ENCODE peak calls at places on chromosomes 13 and 19, in four cellular contexts. D, G, A and K are unnamed samples.

GRCh38 chr13:101590479-101590878 is 138.0 kb downstream of the ITGBL1 start:
- DNase-seq in G (no peak), A (no peak), D (no peak), K (no peak)

GRCh38 chr13:106348032-106348431 is 187.4 kb downstream of the EFNB2 start:
- DNase-seq in D (peak), G (peak), A (peak), K (peak)

GRCh38 chr19:6720369-6721112 is at the start of gene C3:
- DNase-seq in G (no peak), D (peak), A (peak), K (peak)

GRCh38 chr19:49324801-49325491 is at the start of gene SLC6A16:
- DNase-seq in D (no peak), A (no peak), G (no peak), K (no peak)

GRCh38 chr19:33429891-33430673 is 56.6 kb downstream of the CEBPG start:
- DNase-seq in D (no peak), A (no peak), G (no peak), K (no peak)

GRCh38 chr19:4267101-4267900 is 11.8 kb upstream of the SHD start:
- DNase-seq in D (peak), A (peak), G (peak), K (peak)

GRCh38 chr13:23399254-23399796 is 34.2 kb downstream of the SACS start:
- DNase-seq in G (no peak), A (no peak), D (no peak), K (no peak)

GRCh38 chr13:79869326-79869725 is 388.4 kb downstream of the NDFIP2 start:
- DNase-seq in D (no peak), A (no peak), G (peak), K (peak)

GRCh38 chr19:15248648-15249559 is 16.7 kb upstream of the EPHX3 start:
- DNase-seq in G (peak), A (peak), D (peak), K (peak)

GRCh38 chr13:40637644-40638043 is 28.8 kb downstream of the FOXO1 start:
- DNase-seq in A (no peak), G (no peak), D (no peak), K (peak)

GRCh38 chr13:79447741-79448140 is 33.2 kb upstream of the NDFIP2 start:
- DNase-seq in D (no peak), A (no peak), G (no peak), K (no peak)

GRCh38 chr19:55350620-55351315 is 3.8 kb downstream of the COX6B2 start:
- DNase-seq in D (no peak), G (no peak), A (no peak), K (no peak)

GRCh38 chr13:27997904-27998522 is 9.5 kb upstream of the URAD start:
- DNase-seq in A (peak), D (peak), G (peak), K (peak)

GRCh38 chr19:49347835-49348234 is 12.6 kb downstream of the CD37 start:
- DNase-seq in A (peak), D (peak), G (peak), K (peak)

DNA sequence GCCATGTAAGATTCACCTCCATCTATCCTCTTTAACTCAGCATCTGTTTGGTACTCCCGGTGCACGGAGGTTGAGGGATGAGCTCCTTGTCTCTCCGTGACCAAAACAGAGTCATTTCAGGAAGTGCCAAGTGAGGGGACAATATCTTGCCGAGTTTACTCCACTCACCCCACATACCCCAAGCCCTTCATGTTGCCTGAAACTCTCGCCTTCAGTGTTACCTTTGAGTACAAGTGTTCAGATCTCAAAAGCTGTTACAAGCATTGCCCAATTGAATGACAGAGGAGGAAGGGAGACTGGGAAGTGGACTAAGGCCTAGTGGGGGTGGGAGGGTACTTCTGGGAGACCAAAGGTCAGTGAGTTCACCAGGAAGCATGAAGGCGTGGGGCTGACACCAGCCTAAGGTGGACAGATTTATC is 6.0 kb upstream of the SIGLEC12 start:
- DNase-seq in D (no peak), A (no peak), G (no peak), K (no peak)
- TF ChIP-seq CTCF in D (no peak), A (no peak), G (no peak), K (no peak)

DNA sequence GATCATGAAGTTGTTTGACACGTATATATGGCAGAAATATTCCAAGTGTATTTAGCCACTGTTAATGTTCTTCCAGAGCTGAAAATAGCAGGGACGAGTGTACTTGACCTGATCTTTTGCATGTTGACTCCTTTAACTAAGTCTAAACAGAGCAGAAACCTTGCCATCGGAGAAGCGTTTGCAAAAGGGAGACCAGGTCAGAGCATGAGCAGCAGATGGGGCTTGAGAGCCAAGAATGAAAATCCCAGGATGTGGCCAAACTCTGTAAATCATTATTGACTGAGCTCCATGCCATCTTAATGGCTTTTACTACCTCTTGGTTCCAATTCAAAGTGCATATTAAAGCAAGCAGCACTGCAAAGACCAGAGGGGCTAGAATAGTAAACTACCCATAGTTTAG is 55.5 kb downstream of the FAM216B start:
- DNase-seq in G (peak), A (peak), D (peak), K (peak)
- TF ChIP-seq CTCF in G (peak), A (peak), D (peak), K (peak)

GRCh38 chr13:112905086-112905485 is 63.9 kb upstream of the MCF2L start:
- DNase-seq in G (no peak), D (no peak), A (no peak), K (no peak)
- TF ChIP-seq CTCF in G (no peak), D (no peak), A (no peak), K (no peak)

GRCh38 chr13:20713751-20714150 is 10.3 kb downstream of the IL17D start:
- DNase-seq in D (peak), G (peak), A (no peak), K (no peak)

GRCh38 chr13:20709369-20709768 is 5.9 kb downstream of the IL17D start:
- DNase-seq in G (no peak), A (no peak), D (no peak), K (no peak)

GRCh38 chr13:20709782-20710181 is 6.3 kb downstream of the IL17D start:
- DNase-seq in G (no peak), D (no peak), A (no peak), K (no peak)

GRCh38 chr13:20713014-20713376 is 9.5 kb downstream of the IL17D start:
- DNase-seq in D (peak), A (no peak), G (peak), K (no peak)

GRCh38 chr13:20711301-20712044 is 8.0 kb downstream of the IL17D start:
- DNase-seq in A (no peak), G (no peak), D (peak), K (no peak)
- TF ChIP-seq CTCF in A (peak), G (peak), D (no peak), K (peak)

GRCh38 chr19:45873219-45873772 is 9.2 kb downstream of the FOXA3 start:
- DNase-seq in D (no peak), A (no peak), G (no peak), K (no peak)
- TF ChIP-seq CTCF in D (no peak), A (no peak), G (no peak), K (no peak)

DNA sequence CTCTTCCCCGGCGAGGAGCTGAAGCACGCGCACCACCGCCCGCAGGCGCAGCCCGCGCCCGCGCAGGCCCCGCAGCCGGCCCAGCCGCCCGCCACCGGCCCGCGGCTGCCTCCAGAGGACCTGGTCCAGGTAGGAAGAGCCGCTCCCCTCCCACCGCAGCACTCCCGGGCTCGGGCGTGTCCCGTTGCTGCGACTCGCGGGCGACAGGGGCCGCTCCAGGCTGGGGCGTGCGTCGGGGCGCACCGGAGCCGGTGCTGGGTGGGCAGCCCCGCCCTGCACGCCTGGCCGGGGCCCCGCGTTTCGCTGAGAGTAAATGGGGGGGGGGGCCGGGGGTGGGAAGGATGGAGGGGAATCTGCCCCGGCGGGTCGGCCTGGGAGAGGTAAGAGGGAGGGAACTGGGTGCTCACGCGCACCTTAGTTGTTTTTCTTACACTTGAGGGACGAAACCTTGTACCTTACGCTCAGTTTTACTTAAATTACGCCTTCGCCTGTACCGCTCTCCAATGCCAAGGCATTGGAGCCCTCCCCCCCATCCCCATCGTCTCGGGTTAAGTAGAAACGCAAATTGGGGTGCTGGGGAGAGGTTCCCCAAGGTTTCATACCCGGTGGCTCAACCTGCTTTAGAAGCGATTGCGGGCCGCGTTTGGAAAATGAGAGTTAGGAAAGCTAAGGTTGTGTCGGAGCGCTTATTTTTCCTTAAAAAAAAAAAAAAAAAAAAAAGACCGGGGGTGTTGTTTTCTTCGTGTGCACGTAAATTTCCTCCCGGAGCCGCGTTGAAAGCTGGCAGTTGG is 850 bp downstream of the KLF5 start:
- DNase-seq in D (peak), A (no peak), G (peak), K (no peak)
- TF ChIP-seq CTCF in D (no peak), A (no peak), G (peak), K (no peak)

GRCh38 chr19:48203794-48204628 is 33.5 kb downstream of the ZSWIM9 start:
- DNase-seq in A (peak), G (peak), D (peak), K (peak)
- TF ChIP-seq CTCF in A (no peak), G (no peak), D (no peak), K (no peak)

GRCh38 chr13:84571264-84571663 is 689.0 kb upstream of the SLITRK1 start:
- DNase-seq in G (no peak), A (no peak), D (no peak), K (no peak)

GRCh38 chr13:84570831-84571230 is 688.6 kb upstream of the SLITRK1 start:
- DNase-seq in A (peak), G (no peak), D (peak), K (no peak)

GRCh38 chr13:84574851-84575250 is 692.6 kb upstream of the SLITRK1 start:
- DNase-seq in A (peak), D (peak), G (peak), K (no peak)
- TF ChIP-seq CTCF in A (peak), D (peak), G (peak), K (no peak)

DNA sequence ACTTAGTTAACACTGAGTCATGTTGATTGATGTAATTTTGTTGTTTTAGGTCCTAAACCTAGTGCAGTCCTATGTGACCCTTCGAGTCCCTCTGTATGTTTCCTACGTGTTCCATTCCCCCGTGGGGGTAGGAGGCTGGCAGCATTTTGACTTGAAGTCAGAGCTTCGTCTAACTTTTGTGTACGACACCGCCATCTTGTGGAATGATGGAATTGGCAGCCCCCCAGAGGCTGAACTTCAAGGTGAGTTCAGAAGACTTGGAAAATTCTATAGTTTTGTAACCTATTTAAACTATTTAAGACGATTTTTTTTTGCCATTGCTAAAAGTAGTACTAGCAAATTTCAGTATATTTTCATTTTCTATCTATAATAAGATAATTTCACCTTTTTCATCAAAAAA is 117.9 kb downstream of the STOML3 start:
- DNase-seq in D (peak), A (peak), G (peak), K (peak)
- TF ChIP-seq CTCF in D (peak), A (peak), G (peak), K (peak)